ENCODE peak calls at places on chromosomes 16 and 17, in seven cellular contexts. I is GM23248, M is HCT116, X is mesendoderm, E is neuronal stem cell, D is H9, C is Karpas-422. B is an unnamed sample.

GRCh38 chr17:50863221-50863843 is 2.8 kb downstream of the TOB1 start:
- DNase-seq in I (peak), M (peak), X (peak), E (no peak), D (peak), C (no peak), B (no peak)

GRCh38 chr16:53094013-53094630 is 39.3 kb downstream of the CHD9 start:
- DNase-seq in I (no peak), M (no peak), X (no peak), E (no peak), D (no peak), C (no peak), B (peak)

GRCh38 chr17:67779098-67779672 is 46.1 kb upstream of the BPTF start:
- DNase-seq in I (peak), M (peak), X (peak), E (peak), D (peak), C (peak), B (peak)

GRCh38 chr16:27505297-27506236 is 44.1 kb downstream of the GTF3C1 start:
- DNase-seq in I (peak), M (no peak), X (no peak), E (no peak), D (no peak), C (no peak), B (no peak)

GRCh38 chr17:1181769-1182137 is 2.0 kb upstream of the ABR start:
- DNase-seq in I (no peak), M (no peak), X (no peak), E (no peak), D (no peak), C (peak), B (no peak)

GRCh38 chr16:48734220-48734619 is 124.2 kb upstream of the N4BP1 start:
- DNase-seq in I (no peak), M (no peak), X (no peak), E (no peak), D (no peak), C (no peak), B (no peak)

GRCh38 chr17:47607481-47607880 is 42.2 kb upstream of the KPNB1 start:
- DNase-seq in I (no peak), M (no peak), X (no peak), E (no peak), D (no peak), C (peak), B (no peak)

GRCh38 chr16:74455619-74456289 is 34.5 kb upstream of the CLEC18B start:
- DNase-seq in I (peak), M (no peak), X (no peak), E (no peak), D (no peak), C (no peak), B (no peak)

GRCh38 chr16:11082860-11083388 is 138.6 kb downstream of the CLEC16A start:
- DNase-seq in I (no peak), M (no peak), X (no peak), E (no peak), D (no peak), C (no peak), B (no peak)

GRCh38 chr17:40352779-40353394 is 11.7 kb downstream of the GJD3 start:
- DNase-seq in I (no peak), M (no peak), X (peak), E (no peak), D (no peak), C (no peak), B (no peak)

GRCh38 chr17:27846042-27846655 is 45.8 kb upstream of the NOS2 start:
- DNase-seq in I (no peak), M (no peak), X (no peak), E (no peak), D (no peak), C (no peak), B (peak)

GRCh38 chr17:43006639-43007551 is at the start of gene IFI35:
- DNase-seq in I (peak), M (peak), X (peak), E (no peak), D (peak), C (peak), B (peak)

GRCh38 chr17:40310882-40311391 is 2.0 kb downstream of the RARA start:
- DNase-seq in I (no peak), M (no peak), X (no peak), E (no peak), D (no peak), C (no peak), B (no peak)

GRCh38 chr17:74943808-74944522 is 8.3 kb downstream of the OTOP3 start:
- DNase-seq in I (peak), M (no peak), X (no peak), E (no peak), D (peak), C (no peak), B (no peak)
- H3K9ac ChIP-seq in I (no peak), M (peak), X (no peak), E (no peak), D (no peak), C (no peak), B (no peak)

DNA sequence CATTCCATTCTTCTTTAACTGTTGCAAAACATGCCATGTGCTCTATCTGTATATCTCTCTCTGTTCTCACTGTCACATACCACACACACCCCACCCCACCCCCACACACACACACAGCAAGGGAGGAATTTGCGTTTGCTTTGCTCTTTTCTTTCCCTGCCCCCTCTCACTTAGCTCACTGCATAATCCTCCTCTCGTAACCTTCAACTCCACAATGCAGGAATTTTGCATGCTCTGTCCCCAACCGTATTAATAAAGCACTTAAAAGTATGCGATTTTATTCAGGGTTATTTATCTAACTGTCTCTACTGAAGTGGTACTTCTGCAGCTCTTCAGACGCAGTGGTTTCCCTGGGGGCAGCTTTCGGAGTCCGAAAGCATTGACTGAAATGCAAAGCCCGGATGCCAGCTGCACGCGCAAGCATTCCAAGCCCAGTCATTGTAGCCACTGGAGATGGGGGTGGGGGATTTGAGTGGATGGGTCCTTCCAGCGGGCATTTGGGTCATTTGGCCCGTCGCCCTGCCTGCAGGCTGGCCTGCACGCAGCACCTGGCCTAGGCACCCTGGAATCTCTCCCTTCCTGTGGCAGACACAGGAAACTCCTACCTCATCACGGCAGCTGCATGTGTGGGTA is 105.3 kb upstream of the RBFOX1 start:
- DNase-seq in I (no peak), M (no peak), X (peak), E (peak), D (peak), C (no peak), B (no peak)
- H3K9ac ChIP-seq in I (no peak), M (no peak), X (no peak), E (peak), D (no peak), C (no peak), B (no peak)

GRCh38 chr17:8939496-8940334 is 25.8 kb downstream of the PIK3R5 start:
- DNase-seq in I (no peak), M (no peak), X (no peak), E (no peak), D (peak), C (no peak), B (peak)

GRCh38 chr17:8941520-8941919 is 24.0 kb downstream of the PIK3R5 start:
- DNase-seq in I (no peak), M (no peak), X (no peak), E (no peak), D (peak), C (no peak), B (peak)

GRCh38 chr17:8941980-8942617 is 23.4 kb downstream of the PIK3R5 start:
- DNase-seq in I (no peak), M (no peak), X (no peak), E (no peak), D (peak), C (no peak), B (peak)

GRCh38 chr17:8944083-8944482 is 21.4 kb downstream of the PIK3R5 start:
- DNase-seq in I (no peak), M (no peak), X (no peak), E (no peak), D (no peak), C (no peak), B (no peak)

DNA sequence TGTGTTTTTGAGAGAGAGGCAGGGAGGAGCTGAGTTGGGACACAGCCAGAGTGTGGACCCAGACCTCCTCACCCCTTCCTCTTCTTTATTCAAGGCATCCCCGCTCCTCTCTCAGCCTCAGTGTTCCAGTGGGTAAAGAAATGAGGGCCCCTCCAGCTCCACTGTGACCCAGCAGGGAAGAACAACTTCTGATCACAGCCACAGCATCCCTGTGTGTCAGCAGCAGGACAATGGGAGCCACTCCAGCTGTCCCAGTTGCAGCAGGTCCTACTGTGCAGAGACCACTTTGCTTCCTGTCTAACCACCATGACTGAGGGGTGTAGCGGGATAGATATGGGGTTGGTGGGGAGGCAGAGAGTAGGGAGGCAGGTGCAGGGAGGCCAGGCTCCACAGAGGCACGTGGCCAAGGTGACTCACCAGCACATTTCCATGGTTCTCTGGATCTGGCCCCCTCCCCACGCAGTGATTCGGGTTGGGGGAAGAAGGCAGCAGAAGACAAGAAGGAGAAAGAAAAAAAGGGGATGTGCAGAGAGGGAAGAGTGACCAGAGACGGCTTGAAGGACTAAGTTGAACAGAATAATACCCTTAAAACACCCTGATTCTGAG is 24.5 kb downstream of the PIK3R5 start:
- DNase-seq in I (no peak), M (no peak), X (no peak), E (no peak), D (peak), C (no peak), B (peak)
- H3K9ac ChIP-seq in I (no peak), M (no peak), X (no peak), E (no peak), D (no peak), C (no peak), B (peak)

DNA sequence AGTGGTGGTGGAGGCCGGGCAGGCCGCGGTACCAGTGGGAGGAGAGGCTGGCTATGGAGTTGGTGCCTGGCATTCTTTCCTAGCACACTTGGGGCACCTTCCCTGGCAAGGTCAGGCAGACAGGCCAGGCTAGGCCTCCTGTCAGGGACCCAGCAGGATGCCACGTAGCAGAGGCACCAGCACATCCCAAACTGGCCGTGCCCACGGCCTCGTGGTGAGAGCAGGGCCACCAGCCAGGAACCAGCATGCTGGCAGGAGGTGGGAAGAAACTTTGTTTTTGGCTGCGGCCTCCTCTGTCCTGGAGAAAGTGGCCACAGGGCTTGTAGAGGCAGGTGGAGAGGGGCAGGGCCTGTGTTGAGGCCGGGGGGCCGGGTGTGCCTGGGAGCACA is 57.6 kb upstream of the CBFA2T3 start:
- DNase-seq in I (no peak), M (no peak), X (no peak), E (no peak), D (no peak), C (no peak), B (no peak)
- H3K9ac ChIP-seq in I (no peak), M (no peak), X (no peak), E (peak), D (no peak), C (no peak), B (no peak)

GRCh38 chr17:76783146-76783545 is 45.2 kb downstream of the MFSD11 start:
- DNase-seq in I (no peak), M (no peak), X (no peak), E (no peak), D (no peak), C (no peak), B (no peak)
- H3K9ac ChIP-seq in I (no peak), M (no peak), X (no peak), E (no peak), D (no peak), C (no peak), B (no peak)

GRCh38 chr17:81922566-81923301 is 4.8 kb upstream of the SIRT7 start:
- DNase-seq in I (no peak), M (no peak), X (no peak), E (no peak), D (no peak), C (no peak), B (no peak)

GRCh38 chr17:81923302-81924260 is 4.0 kb downstream of the MAFG start:
- DNase-seq in I (peak), M (peak), X (peak), E (no peak), D (peak), C (no peak), B (no peak)

GRCh38 chr17:81926451-81927144 is 937 bp downstream of the MAFG start:
- DNase-seq in I (peak), M (peak), X (peak), E (no peak), D (peak), C (peak), B (peak)

GRCh38 chr17:81925860-81926450 is 1.6 kb downstream of the MAFG start:
- DNase-seq in I (peak), M (no peak), X (no peak), E (no peak), D (no peak), C (no peak), B (no peak)

DNA sequence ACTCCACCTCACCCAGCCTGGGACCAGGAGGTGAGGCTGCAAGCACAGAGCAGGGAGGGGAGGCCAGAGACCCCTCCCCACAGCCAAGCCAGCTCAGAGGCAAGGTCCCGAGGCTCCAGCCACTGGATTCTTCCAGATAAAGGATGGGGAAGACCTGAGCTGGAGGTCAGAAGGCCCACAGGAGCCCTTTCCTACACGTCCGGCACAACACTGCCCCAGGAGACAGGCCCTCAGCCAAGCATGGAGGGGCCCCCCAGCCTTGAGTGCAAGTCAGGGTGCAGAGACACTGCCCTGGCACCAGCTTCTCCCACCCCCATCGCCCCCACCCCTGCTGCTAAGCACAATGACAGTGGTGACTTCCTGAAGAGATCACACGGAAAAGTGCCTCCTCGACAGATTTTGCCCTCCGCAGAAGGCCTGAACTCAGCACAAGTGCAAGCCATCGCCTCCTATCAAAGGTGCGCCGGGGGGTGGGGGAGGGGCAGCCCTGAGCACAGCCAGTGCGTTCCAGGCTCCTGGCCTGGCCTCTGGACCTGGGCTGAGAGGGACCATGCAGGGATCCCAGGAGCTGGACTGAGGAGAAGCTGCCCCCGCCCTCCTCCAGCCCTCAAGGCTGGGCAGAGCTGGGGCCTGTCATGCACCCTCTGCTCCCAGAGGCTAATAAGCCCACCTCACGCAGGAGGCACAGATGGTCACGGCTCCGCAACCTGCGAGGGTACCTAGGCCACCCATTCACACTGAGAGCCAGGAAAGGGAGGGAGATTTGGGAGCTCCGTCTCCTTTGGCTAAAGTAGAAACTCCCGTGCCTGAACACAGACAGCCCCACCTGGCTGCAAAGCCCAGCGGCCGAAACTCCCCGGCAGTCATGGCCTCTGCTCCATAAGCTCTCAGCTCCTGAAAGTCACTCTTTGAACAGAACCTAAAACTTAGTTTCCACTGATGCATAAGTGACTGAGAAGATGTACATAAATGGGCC is 2.7 kb downstream of the MAFG start:
- DNase-seq in I (no peak), M (no peak), X (peak), E (no peak), D (peak), C (peak), B (no peak)
- H3K9ac ChIP-seq in I (no peak), M (peak), X (peak), E (peak), D (no peak), C (peak), B (peak)